ENCODE peak calls at places on chromosomes 6 and 20, in five cellular contexts. H, U, F, J and K are unnamed samples.

GRCh38 chr20:50305636-50306477 is 115.2 kb downstream of the CEBPB start:
- DNase-seq in H (no peak), U (no peak), F (no peak), J (peak; percentile 79), K (no peak)

GRCh38 chr6:16953905-16954304 is 147.9 kb upstream of the STMND1 start:
- DNase-seq in H (no peak), U (no peak), F (no peak), J (no peak), K (no peak)

GRCh38 chr6:9197726-9198125 is 762.4 kb upstream of the SLC35B3 start:
- DNase-seq in H (no peak), U (no peak), F (no peak), J (no peak), K (no peak)

GRCh38 chr6:111602481-111603404 is 2.9 kb downstream of the TRAF3IP2 start:
- DNase-seq in H (no peak), U (no peak), F (no peak), J (peak; percentile 78), K (no peak)

GRCh38 chr6:65170273-65170672 is 536.8 kb downstream of the EYS start:
- DNase-seq in H (no peak), U (no peak), F (no peak), J (no peak), K (no peak)

GRCh38 chr6:138977646-138978167 is 10.3 kb downstream of the REPS1 start:
- DNase-seq in H (no peak), U (no peak), F (no peak), J (no peak), K (no peak)

GRCh38 chr6:25987845-25988244 is 25.2 kb downstream of the TRIM38 start:
- DNase-seq in H (no peak), U (no peak), F (no peak), J (no peak), K (no peak)

GRCh38 chr6:136365781-136366354 is 76.2 kb upstream of the BCLAF1 start:
- DNase-seq in H (no peak), U (no peak), F (no peak), J (no peak), K (peak; percentile 6)

GRCh38 chr20:53679597-53680309 is 86.1 kb upstream of the ZNF217 start:
- DNase-seq in H (no peak), U (no peak), F (peak; percentile 9), J (no peak), K (no peak)

GRCh38 chr6:113642390-113642713 is 214.8 kb upstream of the MARCKS start:
- DNase-seq in H (no peak), U (no peak), F (no peak), J (no peak), K (no peak)

GRCh38 chr6:105515054-105515453 is 112.2 kb upstream of the PREP start:
- DNase-seq in H (no peak), U (no peak), F (no peak), J (no peak), K (no peak)

GRCh38 chr6:116217069-116217468 is 36.8 kb downstream of the TSPYL4 start:
- DNase-seq in H (no peak), U (no peak), F (no peak), J (peak; percentile 41), K (no peak)

GRCh38 chr20:48604426-48604825 is 223.4 kb downstream of the PREX1 start:
- DNase-seq in H (no peak), U (no peak), F (no peak), J (no peak), K (no peak)

GRCh38 chr6:144123836-144124235 is 26.5 kb upstream of the STX11 start:
- DNase-seq in H (no peak), U (no peak), F (no peak), J (no peak), K (no peak)

GRCh38 chr20:24357169-24357568 is 112.3 kb upstream of the SYNDIG1 start:
- DNase-seq in H (no peak), U (no peak), F (no peak), J (peak; percentile 74), K (no peak)

GRCh38 chr6:161644521-161644920 is 370.7 kb upstream of the AGPAT4 start:
- DNase-seq in H (no peak), U (no peak), F (no peak), J (no peak), K (no peak)

GRCh38 chr6:31660998-31661866 is 654 bp upstream of the C6orf47 start:
- DNase-seq in H (no peak), U (no peak), F (no peak), J (no peak), K (no peak)

GRCh38 chr6:163588211-163588919 is 173.8 kb downstream of the QKI start:
- DNase-seq in H (no peak), U (no peak), F (no peak), J (no peak), K (no peak)

GRCh38 chr6:81401970-81402690 is 350.4 kb downstream of the TENT5A start:
- DNase-seq in H (no peak), U (no peak), F (no peak), J (no peak), K (no peak)

GRCh38 chr6:116144590-116144989 is 18.7 kb upstream of the COL10A1 start:
- DNase-seq in H (no peak), U (no peak), F (no peak), J (no peak), K (no peak)

GRCh38 chr6:38612386-38612965 is 27.3 kb downstream of the BTBD9 start:
- DNase-seq in H (no peak), U (no peak), F (no peak), J (no peak), K (no peak)

GRCh38 chr20:59748555-59749292 is 144.4 kb downstream of the PHACTR3 start:
- DNase-seq in H (no peak), U (no peak), F (no peak), J (no peak), K (no peak)

GRCh38 chr6:5981274-5982026 is 25.3 kb downstream of the NRN1 start:
- DNase-seq in H (no peak), U (no peak), F (no peak), J (no peak), K (no peak)

GRCh38 chr6:148112851-148113319 is 229.8 kb upstream of the SASH1 start:
- DNase-seq in H (no peak), U (no peak), F (no peak), J (no peak), K (no peak)

GRCh38 chr20:1185316-1185741 is 548 bp upstream of the TMEM74B start:
- DNase-seq in H (no peak), U (no peak), F (peak; percentile 20), J (peak; percentile 47), K (no peak)

GRCh38 chr6:168999392-168999791 is 254.3 kb downstream of the THBS2 start:
- DNase-seq in H (no peak), U (no peak), F (no peak), J (no peak), K (no peak)

GRCh38 chr6:29976588-29977424 is 34.5 kb downstream of the HLA-A start:
- DNase-seq in H (no peak), U (peak; percentile 13), F (peak; percentile 40), J (peak; percentile 88), K (peak; percentile 38)